ENCODE peak calls at places on chromosome 21, in five cellular contexts. One of them, this sample, is unnamed.

GRCh38 chr21:42534361-42534900 is 20.8 kb downstream of the SLC37A1 start:
- DNase-seq in Caki2: no peak
- DNase-seq in amniotic stem cell: no peak
- DNase-seq in fibroblast of the aortic adventitia: no peak
- DNase-seq in activated CD4-positive, alpha-beta T cell treated with anti-CD3 and anti-CD28 coated beads, Interleukin-2, amount 10 ng/mL, durations not matched to agents 7 days and 5 days: no peak
- DNase-seq in this sample: no peak

GRCh38 chr21:39149882-39150281 is 33.4 kb downstream of the PSMG1 start:
- DNase-seq in amniotic stem cell: no peak
- DNase-seq in activated CD4-positive, alpha-beta T cell treated with anti-CD3 and anti-CD28 coated beads, Interleukin-2, amount 10 ng/mL, durations not matched to agents 7 days and 5 days: no peak
- DNase-seq in fibroblast of the aortic adventitia: no peak
- DNase-seq in Caki2: no peak
- DNase-seq in this sample: no peak

GRCh38 chr21:41816583-41817165 is 49.8 kb upstream of the RIPK4 start:
- DNase-seq in activated CD4-positive, alpha-beta T cell treated with anti-CD3 and anti-CD28 coated beads, Interleukin-2, amount 10 ng/mL, durations not matched to agents 7 days and 5 days: peak
- DNase-seq in amniotic stem cell: no peak
- DNase-seq in fibroblast of the aortic adventitia: peak
- DNase-seq in Caki2: no peak
- DNase-seq in this sample: peak

GRCh38 chr21:39715804-39716397 is 29.1 kb upstream of the IGSF5 start:
- DNase-seq in activated CD4-positive, alpha-beta T cell treated with anti-CD3 and anti-CD28 coated beads, Interleukin-2, amount 10 ng/mL, durations not matched to agents 7 days and 5 days: peak
- DNase-seq in fibroblast of the aortic adventitia: peak
- DNase-seq in amniotic stem cell: peak
- DNase-seq in Caki2: peak
- DNase-seq in this sample: no peak

GRCh38 chr21:42350271-42350885 is 416 bp downstream of the TFF2 start:
- DNase-seq in amniotic stem cell: no peak
- DNase-seq in Caki2: no peak
- DNase-seq in activated CD4-positive, alpha-beta T cell treated with anti-CD3 and anti-CD28 coated beads, Interleukin-2, amount 10 ng/mL, durations not matched to agents 7 days and 5 days: no peak
- DNase-seq in fibroblast of the aortic adventitia: no peak
- DNase-seq in this sample: no peak

GRCh38 chr21:44982558-44983244 is 42.9 kb downstream of the SLX9 start:
- DNase-seq in activated CD4-positive, alpha-beta T cell treated with anti-CD3 and anti-CD28 coated beads, Interleukin-2, amount 10 ng/mL, durations not matched to agents 7 days and 5 days: no peak
- DNase-seq in Caki2: no peak
- DNase-seq in fibroblast of the aortic adventitia: no peak
- DNase-seq in amniotic stem cell: no peak
- DNase-seq in this sample: no peak

GRCh38 chr21:21547368-21547953 is 549.3 kb downstream of the NCAM2 start:
- DNase-seq in Caki2: no peak
- DNase-seq in amniotic stem cell: no peak
- DNase-seq in fibroblast of the aortic adventitia: no peak
- DNase-seq in activated CD4-positive, alpha-beta T cell treated with anti-CD3 and anti-CD28 coated beads, Interleukin-2, amount 10 ng/mL, durations not matched to agents 7 days and 5 days: no peak
- DNase-seq in this sample: no peak

GRCh38 chr21:38852278-38852677 is 46.5 kb downstream of the ETS2 start:
- DNase-seq in Caki2: no peak
- DNase-seq in activated CD4-positive, alpha-beta T cell treated with anti-CD3 and anti-CD28 coated beads, Interleukin-2, amount 10 ng/mL, durations not matched to agents 7 days and 5 days: no peak
- DNase-seq in fibroblast of the aortic adventitia: peak
- DNase-seq in amniotic stem cell: no peak
- DNase-seq in this sample: no peak

GRCh38 chr21:33059319-33059894 is 10.5 kb upstream of the OLIG1 start:
- DNase-seq in fibroblast of the aortic adventitia: no peak
- DNase-seq in amniotic stem cell: no peak
- DNase-seq in activated CD4-positive, alpha-beta T cell treated with anti-CD3 and anti-CD28 coated beads, Interleukin-2, amount 10 ng/mL, durations not matched to agents 7 days and 5 days: no peak
- DNase-seq in Caki2: no peak
- DNase-seq in this sample: peak

GRCh38 chr21:45846373-45847160 is 135.0 kb upstream of the COL6A1 start:
- DNase-seq in fibroblast of the aortic adventitia: peak
- DNase-seq in activated CD4-positive, alpha-beta T cell treated with anti-CD3 and anti-CD28 coated beads, Interleukin-2, amount 10 ng/mL, durations not matched to agents 7 days and 5 days: no peak
- DNase-seq in amniotic stem cell: no peak
- DNase-seq in Caki2: no peak
- DNase-seq in this sample: no peak

GRCh38 chr21:33794586-33794985 is 121.0 kb downstream of the ATP5PO start:
- DNase-seq in Caki2: no peak
- DNase-seq in fibroblast of the aortic adventitia: no peak
- DNase-seq in activated CD4-positive, alpha-beta T cell treated with anti-CD3 and anti-CD28 coated beads, Interleukin-2, amount 10 ng/mL, durations not matched to agents 7 days and 5 days: no peak
- DNase-seq in amniotic stem cell: no peak
- DNase-seq in this sample: no peak